ENCODE peak calls at places on chromosome 12, in four cellular contexts. X is kidney epithelial cell, S is brain microvascular endothelial cell, F is heart left ventricle. Z is an unnamed sample.
A peak's percentile ranks its signal among the peaks of the same experiment; 100 is the strongest.

GRCh38 chr12:47903151-47903611 is 1.6 kb downstream of the VDR start:
- DNase-seq in F (no peak), S (peak; percentile 38), X (peak; percentile 18), Z (no peak)

GRCh38 chr12:91196436-91196835 is 13.8 kb upstream of the DCN start:
- DNase-seq in F (no peak), X (no peak), S (no peak), Z (no peak)

GRCh38 chr12:59637657-59638150 is 41.9 kb downstream of the SLC16A7 start:
- DNase-seq in S (no peak), F (no peak), X (no peak), Z (no peak)

GRCh38 chr12:89276860-89277259 is 75.4 kb downstream of the DUSP6 start:
- DNase-seq in X (no peak), S (no peak), F (no peak), Z (no peak)

GRCh38 chr12:52971701-52972329 is 22.9 kb downstream of the KRT18 start:
- DNase-seq in F (no peak), X (no peak), S (peak; percentile 58), Z (no peak)

GRCh38 chr12:29681370-29681769 is 102.4 kb downstream of the TMTC1 start:
- DNase-seq in S (no peak), F (no peak), X (no peak), Z (no peak)

GRCh38 chr12:27751386-27752047 is 28.5 kb upstream of the KLHL42 start:
- DNase-seq in X (no peak), F (no peak), S (no peak), Z (peak; percentile 44)

GRCh38 chr12:75452675-75453330 is 27.8 kb upstream of the GLIPR1 start:
- DNase-seq in S (peak; percentile 63), F (no peak), X (no peak), Z (no peak)

GRCh38 chr12:82359115-82359478 is 768 bp downstream of the METTL25 start:
- DNase-seq in F (no peak), X (no peak), S (no peak), Z (no peak)

GRCh38 chr12:10861366-10861765 is 12.1 kb upstream of the PRR4 start:
- DNase-seq in F (no peak), S (peak; percentile 9), X (no peak), Z (no peak)

GRCh38 chr12:57229041-57229633 is 374 bp upstream of the SHMT2 start:
- DNase-seq in F (no peak), S (no peak), X (no peak), Z (no peak)

GRCh38 chr12:71469235-71469873 is 29.8 kb downstream of the LGR5 start:
- DNase-seq in F (no peak), X (no peak), S (peak; percentile 48), Z (no peak)

GRCh38 chr12:38527631-38528030 is 211.1 kb downstream of the ALG10B start:
- DNase-seq in S (no peak), X (no peak), F (no peak), Z (no peak)

GRCh38 chr12:111408116-111408440 is 2.4 kb downstream of the SH2B3 start:
- DNase-seq in F (no peak), X (no peak), S (no peak), Z (no peak)

GRCh38 chr12:42459336-42459847 is 130.2 kb downstream of the PRICKLE1 start:
- DNase-seq in S (no peak), F (no peak), X (no peak), Z (no peak)

GRCh38 chr12:88153959-88154358 is 11.9 kb downstream of the TMTC3 start:
- DNase-seq in S (peak; percentile 27), X (no peak), F (no peak), Z (no peak)

GRCh38 chr12:6821271-6821673 is 349 bp upstream of the GPR162 start:
- DNase-seq in X (no peak), F (peak; percentile 84), S (peak; percentile 56), Z (no peak)

GRCh38 chr12:18700254-18700653 is 37.6 kb downstream of the PLCZ1 start:
- DNase-seq in F (peak; percentile 27), S (peak; percentile 62), X (no peak), Z (peak; percentile 78)

GRCh38 chr12:87853448-87854003 is 175.7 kb downstream of the C12orf50 start:
- DNase-seq in F (no peak), S (no peak), X (no peak), Z (no peak)

GRCh38 chr12:67968725-67969124 is 20.5 kb upstream of the IFNG-AS1 start:
- DNase-seq in S (no peak), F (no peak), X (no peak), Z (no peak)
- H3K4me3 ChIP-seq in S (no peak overlapping the region), F (no peak overlapping the region), X (no peak overlapping the region), Z (no peak overlapping the region)

DNA sequence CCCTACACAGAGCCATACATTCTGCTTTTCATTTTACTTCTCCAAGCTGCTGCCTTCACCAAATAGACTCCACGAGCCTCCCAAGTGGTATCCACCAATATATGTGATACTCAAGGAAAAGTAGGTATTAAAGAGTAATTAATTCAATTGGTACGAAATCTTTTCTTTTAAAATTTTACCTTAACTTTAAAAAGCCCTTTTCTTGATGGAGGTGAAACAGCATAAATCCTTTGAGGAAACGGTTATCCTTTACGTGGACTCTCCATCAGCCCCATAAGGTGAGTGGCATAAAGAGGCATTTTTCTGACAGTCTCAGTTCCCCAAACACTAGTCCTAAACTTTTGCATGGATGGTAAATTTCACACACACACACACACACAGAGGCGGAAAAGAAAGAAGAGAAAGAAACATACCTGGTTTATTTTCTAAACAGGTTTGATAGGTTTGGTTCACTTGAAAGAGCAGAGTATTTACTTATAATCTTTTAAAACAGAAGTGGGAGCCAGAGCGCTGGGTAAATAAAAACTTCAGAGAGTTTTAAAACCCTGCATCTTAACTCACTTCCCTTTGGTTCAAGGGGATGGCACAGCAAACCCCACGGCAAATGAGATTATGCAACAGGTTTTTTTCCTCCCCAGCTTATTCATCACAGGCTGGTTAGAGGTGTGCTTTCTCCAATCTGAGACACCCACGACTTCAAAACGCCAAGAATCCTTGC is 1.9 kb downstream of the DUSP16 start:
- DNase-seq in S (peak; percentile 30), X (peak; percentile 66), F (peak; percentile 40), Z (peak; percentile 73)
- TF ChIP-seq CTCF in S (no peak), X (no peak), F (no peak), Z (no peak)

DNA sequence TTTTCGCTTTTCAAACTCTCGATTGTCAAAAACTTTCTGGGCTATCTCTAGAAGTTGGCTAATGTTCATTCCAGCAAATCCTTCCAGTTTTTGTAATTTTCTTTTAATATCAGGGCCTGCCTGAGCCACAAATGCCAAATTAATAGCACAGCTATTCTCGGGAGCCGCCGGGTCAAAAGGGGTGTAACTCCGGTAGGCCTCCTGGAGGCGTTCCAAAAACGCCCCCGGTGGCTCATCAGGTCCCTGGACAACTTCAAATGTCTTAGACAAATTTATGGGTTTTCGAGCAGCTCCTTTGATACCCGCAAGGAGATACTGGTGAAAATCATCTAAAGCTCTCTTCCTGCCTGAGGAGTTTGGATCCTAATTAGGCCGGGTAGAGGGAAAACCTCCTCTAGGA is 117.9 kb upstream of the PZP start:
- DNase-seq in X (no peak), S (no peak), F (no peak), Z (no peak)
- H3K4me3 ChIP-seq in X (no peak overlapping the region), S (no peak overlapping the region), F (no peak overlapping the region), Z (no peak overlapping the region)

DNA sequence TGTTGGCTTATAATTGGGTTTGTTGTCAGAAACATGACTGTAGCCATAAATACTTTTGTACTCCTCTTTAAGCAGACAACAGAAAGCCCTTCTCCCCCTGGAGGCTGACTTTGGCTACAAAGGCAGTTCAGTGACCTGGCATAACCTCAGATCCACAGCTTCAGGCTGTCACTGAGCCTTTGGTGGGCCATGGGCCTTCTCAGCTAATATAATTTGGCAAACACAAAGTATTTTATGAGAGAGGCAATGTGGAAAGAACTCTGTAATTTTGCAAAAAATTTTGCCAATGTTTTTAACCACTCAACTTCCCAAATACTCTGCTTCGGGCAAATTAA is 15.5 kb upstream of the MGP start:
- DNase-seq in F (peak; percentile 34), S (no peak), X (no peak), Z (no peak)
- TF ChIP-seq CTCF in F (peak; percentile 47), S (peak; percentile 7), X (no peak), Z (peak; percentile 7)

DNA sequence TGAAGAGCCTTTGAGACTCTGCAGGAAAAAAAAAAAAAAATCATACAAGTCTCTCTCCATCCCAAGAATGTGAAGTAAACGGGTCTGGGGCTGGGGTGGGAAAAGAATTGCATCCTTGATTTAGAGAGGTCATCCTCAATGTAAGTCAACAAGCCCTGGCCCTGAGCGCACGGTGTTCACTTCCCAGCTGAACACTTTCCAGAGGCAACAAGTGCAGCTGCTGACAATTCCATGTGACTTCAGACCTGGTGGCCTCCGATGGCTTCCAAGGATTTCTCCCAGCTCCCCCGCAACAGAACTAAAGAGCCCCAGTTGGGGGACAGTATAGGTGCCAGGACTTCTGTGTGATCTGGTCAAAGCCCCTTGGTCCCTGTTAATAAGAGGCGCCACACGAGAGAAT is 2.4 kb downstream of the RILPL1 start:
- DNase-seq in X (no peak), F (peak; percentile 40), S (no peak), Z (no peak)
- H3K4me3 ChIP-seq in X (no peak overlapping the region), F (peak overlapping the region; percentile 77), S (no peak overlapping the region), Z (no peak overlapping the region)

GRCh38 chr12:116317986-116318737 is 40.7 kb upstream of the MED13L start:
- DNase-seq in F (no peak), S (no peak), X (no peak), Z (no peak)

GRCh38 chr12:116320839-116321238 is 43.3 kb upstream of the MED13L start:
- DNase-seq in S (no peak), F (no peak), X (no peak), Z (no peak)

GRCh38 chr12:116318738-116319050 is 41.2 kb upstream of the MED13L start:
- DNase-seq in X (no peak), S (no peak), F (no peak), Z (no peak)

GRCh38 chr12:116319851-116320621 is 42.5 kb upstream of the MED13L start:
- DNase-seq in X (no peak), S (peak; percentile 87), F (peak; percentile 64), Z (no peak)

GRCh38 chr12:116319316-116319715 is 41.8 kb upstream of the MED13L start:
- DNase-seq in X (no peak), S (no peak), F (no peak), Z (no peak)
- TF ChIP-seq CTCF in X (no peak), S (no peak), F (no peak), Z (no peak)

DNA sequence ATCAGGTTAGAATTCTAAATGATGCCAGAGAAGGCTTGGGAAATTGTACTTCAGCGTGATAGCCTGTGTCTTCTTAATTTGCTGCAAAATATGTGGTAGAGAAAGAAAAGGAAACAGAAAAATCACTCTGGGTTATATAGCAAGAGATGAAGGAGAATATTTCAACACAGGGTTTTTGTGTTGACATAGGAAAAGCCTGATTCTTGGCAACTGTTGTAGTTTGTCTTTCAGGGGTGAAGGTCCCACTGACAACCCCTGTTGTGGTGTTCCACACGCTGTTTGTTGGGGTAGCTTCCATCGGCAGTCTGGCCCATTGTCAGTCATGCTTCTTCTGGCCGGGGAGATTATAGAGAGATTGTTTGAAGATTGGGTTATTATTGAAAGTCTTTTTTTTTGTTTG is 13.8 kb upstream of the SLCO1C1 start:
- DNase-seq in X (no peak), S (no peak), F (no peak), Z (no peak)
- H3K4me3 ChIP-seq in X (no peak overlapping the region), S (no peak overlapping the region), F (no peak overlapping the region), Z (no peak overlapping the region)

GRCh38 chr12:96091833-96092232 is 56.4 kb upstream of the LTA4H start:
- DNase-seq in F (no peak), X (no peak), S (no peak), Z (no peak)
- TF ChIP-seq CTCF in F (no peak), X (no peak), S (peak; percentile 50), Z (peak; percentile 33)

Z was measured in epithelial cell of proximal tubule.